ENCODE peak calls at places on chromosomes 12 and 14, in ten cellular contexts. One of them, this sample, is unnamed. For H3K36me3 and H3K4me1, the result is how much of the 10 kb centered on the place peaks cover.

GRCh38 chr14:50726372-50727107 is 58.4 kb upstream of the SAV1 start:
- DNase-seq in pancreas: no peak
- DNase-seq in OCI-LY7: no peak
- DNase-seq in mesenchymal stem cell: peak
- DNase-seq in K562: no peak
- DNase-seq in ovary: no peak
- DNase-seq in CD8-positive, alpha-beta memory T cell: no peak
- DNase-seq in neural progenitor cell: no peak
- DNase-seq in cardiac muscle cell: peak
- DNase-seq in heart left ventricle: no peak
- DNase-seq in this sample: no peak

GRCh38 chr14:87149583-87150354 is 843.2 kb downstream of the GALC start:
- DNase-seq in neural progenitor cell: peak
- DNase-seq in OCI-LY7: no peak
- DNase-seq in mesenchymal stem cell: peak
- DNase-seq in CD8-positive, alpha-beta memory T cell: no peak
- DNase-seq in K562: no peak
- DNase-seq in cardiac muscle cell: no peak
- DNase-seq in heart left ventricle: no peak
- DNase-seq in ovary: no peak
- DNase-seq in pancreas: no peak
- DNase-seq in this sample: peak

GRCh38 chr12:106051853-106052531 is 86.8 kb downstream of the NUAK1 start:
- DNase-seq in K562: no peak
- DNase-seq in ovary: no peak
- DNase-seq in mesenchymal stem cell: no peak
- DNase-seq in CD8-positive, alpha-beta memory T cell: no peak
- DNase-seq in OCI-LY7: no peak
- DNase-seq in cardiac muscle cell: no peak
- DNase-seq in heart left ventricle: no peak
- DNase-seq in pancreas: no peak
- DNase-seq in neural progenitor cell: no peak
- DNase-seq in this sample: no peak

GRCh38 chr12:42468853-42469252 is 120.7 kb downstream of the PRICKLE1 start:
- DNase-seq in heart left ventricle: no peak
- DNase-seq in CD8-positive, alpha-beta memory T cell: no peak
- DNase-seq in mesenchymal stem cell: no peak
- DNase-seq in neural progenitor cell: no peak
- DNase-seq in K562: no peak
- DNase-seq in cardiac muscle cell: peak
- DNase-seq in pancreas: no peak
- DNase-seq in OCI-LY7: peak
- DNase-seq in ovary: no peak
- DNase-seq in this sample: no peak

GRCh38 chr12:48828841-48829575 is 10.7 kb downstream of the CACNB3 start:
- DNase-seq in mesenchymal stem cell: no peak
- DNase-seq in heart left ventricle: no peak
- DNase-seq in cardiac muscle cell: no peak
- DNase-seq in CD8-positive, alpha-beta memory T cell: no peak
- DNase-seq in pancreas: no peak
- DNase-seq in OCI-LY7: no peak
- DNase-seq in ovary: no peak
- DNase-seq in K562: no peak
- DNase-seq in neural progenitor cell: no peak
- DNase-seq in this sample: no peak

GRCh38 chr12:58919271-58920101 is 818 bp downstream of the LRIG3 start:
- DNase-seq in CD8-positive, alpha-beta memory T cell: no peak
- DNase-seq in neural progenitor cell: peak
- DNase-seq in ovary: no peak
- DNase-seq in OCI-LY7: no peak
- DNase-seq in cardiac muscle cell: peak
- DNase-seq in K562: no peak
- DNase-seq in pancreas: peak
- DNase-seq in heart left ventricle: no peak
- DNase-seq in mesenchymal stem cell: peak
- DNase-seq in this sample: peak

GRCh38 chr12:97404549-97404948 is 58.1 kb upstream of the RMST start:
- DNase-seq in ovary: no peak
- DNase-seq in pancreas: no peak
- DNase-seq in mesenchymal stem cell: peak
- DNase-seq in heart left ventricle: no peak
- DNase-seq in CD8-positive, alpha-beta memory T cell: no peak
- DNase-seq in neural progenitor cell: peak
- DNase-seq in OCI-LY7: peak
- DNase-seq in K562: peak
- DNase-seq in cardiac muscle cell: peak
- DNase-seq in this sample: peak

GRCh38 chr12:62840311-62840710 is 94.6 kb downstream of the PPM1H start:
- DNase-seq in OCI-LY7: no peak
- DNase-seq in ovary: no peak
- DNase-seq in cardiac muscle cell: peak
- DNase-seq in mesenchymal stem cell: no peak
- DNase-seq in K562: no peak
- DNase-seq in CD8-positive, alpha-beta memory T cell: no peak
- DNase-seq in heart left ventricle: no peak
- DNase-seq in neural progenitor cell: no peak
- DNase-seq in pancreas: no peak
- DNase-seq in this sample: peak

GRCh38 chr14:65604946-65605345 is 192.4 kb downstream of the FUT8 start:
- DNase-seq in OCI-LY7: no peak
- DNase-seq in cardiac muscle cell: no peak
- DNase-seq in CD8-positive, alpha-beta memory T cell: no peak
- DNase-seq in neural progenitor cell: no peak
- DNase-seq in pancreas: no peak
- DNase-seq in K562: no peak
- DNase-seq in mesenchymal stem cell: no peak
- DNase-seq in ovary: no peak
- DNase-seq in heart left ventricle: no peak
- DNase-seq in this sample: no peak

GRCh38 chr14:67517083-67517482 is 16.0 kb upstream of the PLEKHH1 start:
- DNase-seq in K562: no peak
- DNase-seq in pancreas: peak
- DNase-seq in heart left ventricle: peak
- DNase-seq in cardiac muscle cell: peak
- DNase-seq in neural progenitor cell: peak
- DNase-seq in mesenchymal stem cell: no peak
- DNase-seq in OCI-LY7: no peak
- DNase-seq in ovary: no peak
- DNase-seq in CD8-positive, alpha-beta memory T cell: no peak
- DNase-seq in this sample: no peak

GRCh38 chr14:72480465-72481243 is 413.2 kb downstream of the DPF3 start:
- DNase-seq in pancreas: no peak
- DNase-seq in ovary: no peak
- DNase-seq in OCI-LY7: peak
- DNase-seq in K562: peak
- DNase-seq in cardiac muscle cell: peak
- DNase-seq in heart left ventricle: no peak
- DNase-seq in mesenchymal stem cell: no peak
- DNase-seq in neural progenitor cell: no peak
- DNase-seq in CD8-positive, alpha-beta memory T cell: no peak
- DNase-seq in this sample: no peak

GRCh38 chr12:64058541-64059321 is 163.4 kb downstream of the KICS2 start:
- DNase-seq in pancreas: no peak
- DNase-seq in K562: no peak
- DNase-seq in ovary: no peak
- DNase-seq in cardiac muscle cell: no peak
- DNase-seq in CD8-positive, alpha-beta memory T cell: no peak
- DNase-seq in heart left ventricle: no peak
- DNase-seq in OCI-LY7: no peak
- DNase-seq in neural progenitor cell: no peak
- DNase-seq in mesenchymal stem cell: no peak
- DNase-seq in this sample: no peak

GRCh38 chr14:36293824-36294223 is 26.6 kb downstream of the MBIP start:
- DNase-seq in OCI-LY7: no peak
- DNase-seq in cardiac muscle cell: peak
- DNase-seq in K562: no peak
- DNase-seq in CD8-positive, alpha-beta memory T cell: no peak
- DNase-seq in neural progenitor cell: no peak
- DNase-seq in heart left ventricle: no peak
- DNase-seq in mesenchymal stem cell: peak
- DNase-seq in pancreas: no peak
- DNase-seq in ovary: no peak
- DNase-seq in this sample: no peak

GRCh38 chr14:89265229-89265628 is 151.8 kb downstream of the FOXN3 start:
- DNase-seq in ovary: no peak
- DNase-seq in OCI-LY7: no peak
- DNase-seq in mesenchymal stem cell: no peak
- DNase-seq in K562: no peak
- DNase-seq in CD8-positive, alpha-beta memory T cell: no peak
- DNase-seq in neural progenitor cell: no peak
- DNase-seq in heart left ventricle: no peak
- DNase-seq in pancreas: no peak
- DNase-seq in cardiac muscle cell: no peak
- DNase-seq in this sample: no peak

GRCh38 chr12:75786071-75786470 is 245.5 kb downstream of the PHLDA1 start:
- DNase-seq in neural progenitor cell: no peak
- DNase-seq in ovary: no peak
- DNase-seq in cardiac muscle cell: no peak
- DNase-seq in CD8-positive, alpha-beta memory T cell: no peak
- DNase-seq in OCI-LY7: no peak
- DNase-seq in K562: no peak
- DNase-seq in mesenchymal stem cell: no peak
- DNase-seq in pancreas: no peak
- DNase-seq in heart left ventricle: no peak
- DNase-seq in this sample: no peak
- H3K4me3 ChIP-seq in neural progenitor cell: no peak
- H3K4me3 ChIP-seq in ovary: no peak
- H3K4me3 ChIP-seq in cardiac muscle cell: no peak
- H3K4me3 ChIP-seq in CD8-positive, alpha-beta memory T cell: no peak
- H3K4me3 ChIP-seq in OCI-LY7: no peak
- H3K4me3 ChIP-seq in K562: no peak
- H3K4me3 ChIP-seq in mesenchymal stem cell: no peak
- H3K4me3 ChIP-seq in pancreas: no peak
- H3K4me3 ChIP-seq in heart left ventricle: no peak
- H3K4me3 ChIP-seq in this sample: no peak

DNA sequence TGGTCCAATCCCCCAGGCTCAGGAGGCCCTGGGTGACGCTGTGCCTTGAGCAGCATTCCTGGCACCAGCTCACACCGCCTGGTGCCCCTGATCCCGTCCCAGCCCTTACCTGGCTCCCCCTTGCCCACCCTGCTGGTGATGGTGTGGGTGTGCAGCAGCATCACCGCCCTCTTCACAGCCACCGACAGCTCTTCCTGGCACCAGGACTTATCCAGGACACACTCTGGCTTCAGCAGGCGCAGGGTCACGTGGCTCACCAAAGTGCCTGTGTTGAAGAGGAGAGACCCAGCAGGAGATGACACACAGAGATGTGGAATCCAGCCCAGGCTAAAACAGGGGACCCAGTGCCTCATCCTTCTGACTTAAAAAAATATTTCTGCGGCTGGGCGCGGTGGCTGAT is 36.2 kb downstream of the GCN1 start:
- DNase-seq in pancreas: no peak
- DNase-seq in OCI-LY7: no peak
- DNase-seq in cardiac muscle cell: no peak
- DNase-seq in ovary: no peak
- DNase-seq in heart left ventricle: no peak
- DNase-seq in neural progenitor cell: no peak
- DNase-seq in K562: no peak
- DNase-seq in mesenchymal stem cell: no peak
- DNase-seq in CD8-positive, alpha-beta memory T cell: no peak
- DNase-seq in this sample: no peak
- H3K36me3 ChIP-seq in pancreas: under half
- H3K36me3 ChIP-seq in OCI-LY7: half or more
- H3K36me3 ChIP-seq in cardiac muscle cell: half or more
- H3K36me3 ChIP-seq in ovary: under half
- H3K36me3 ChIP-seq in heart left ventricle: half or more
- H3K36me3 ChIP-seq in neural progenitor cell: under half
- H3K36me3 ChIP-seq in K562: half or more
- H3K36me3 ChIP-seq in mesenchymal stem cell: half or more
- H3K36me3 ChIP-seq in CD8-positive, alpha-beta memory T cell: half or more
- H3K36me3 ChIP-seq in this sample: half or more

DNA sequence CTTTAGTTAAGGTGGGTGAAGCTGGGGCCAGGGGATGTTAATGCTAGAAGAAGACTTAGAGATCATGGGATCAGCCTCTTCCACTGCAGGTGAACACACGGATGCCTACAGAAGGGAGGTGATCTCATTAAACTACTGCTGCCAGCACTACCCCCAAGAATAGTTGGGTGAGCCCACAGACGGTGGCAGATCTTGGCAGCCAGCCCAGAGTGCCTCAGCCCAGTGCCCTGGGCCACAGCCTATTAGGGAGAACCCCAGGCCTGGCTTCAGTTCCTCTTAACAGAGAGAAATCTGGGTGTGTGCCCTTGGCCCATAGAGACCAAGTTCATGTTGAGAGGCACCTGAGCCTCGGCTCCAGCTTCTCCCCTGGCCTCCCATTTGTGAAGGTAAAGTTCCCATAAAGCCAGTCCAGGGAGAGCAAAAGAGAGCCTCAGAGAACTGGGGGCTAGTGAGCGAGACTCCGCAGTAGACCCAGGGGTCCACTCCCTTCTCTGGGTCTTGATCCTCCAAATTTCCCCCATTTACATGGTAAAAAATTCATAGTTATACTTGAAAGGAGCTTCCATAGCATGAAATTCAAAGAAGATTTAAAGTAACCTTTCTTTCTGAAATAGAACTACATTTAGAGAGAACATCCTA is 125.0 kb upstream of the CCND2 start:
- DNase-seq in cardiac muscle cell: no peak
- DNase-seq in heart left ventricle: peak
- DNase-seq in ovary: no peak
- DNase-seq in mesenchymal stem cell: no peak
- DNase-seq in K562: no peak
- DNase-seq in OCI-LY7: peak
- DNase-seq in neural progenitor cell: no peak
- DNase-seq in pancreas: no peak
- DNase-seq in CD8-positive, alpha-beta memory T cell: peak
- DNase-seq in this sample: no peak
- H3K4me1 ChIP-seq in cardiac muscle cell: under half
- H3K4me1 ChIP-seq in heart left ventricle: under half
- H3K4me1 ChIP-seq in ovary: under half
- H3K4me1 ChIP-seq in mesenchymal stem cell: under half
- H3K4me1 ChIP-seq in K562: under half
- H3K4me1 ChIP-seq in OCI-LY7: under half
- H3K4me1 ChIP-seq in neural progenitor cell: under half
- H3K4me1 ChIP-seq in pancreas: under half
- H3K4me1 ChIP-seq in CD8-positive, alpha-beta memory T cell: half or more
- H3K4me1 ChIP-seq in this sample: under half

DNA sequence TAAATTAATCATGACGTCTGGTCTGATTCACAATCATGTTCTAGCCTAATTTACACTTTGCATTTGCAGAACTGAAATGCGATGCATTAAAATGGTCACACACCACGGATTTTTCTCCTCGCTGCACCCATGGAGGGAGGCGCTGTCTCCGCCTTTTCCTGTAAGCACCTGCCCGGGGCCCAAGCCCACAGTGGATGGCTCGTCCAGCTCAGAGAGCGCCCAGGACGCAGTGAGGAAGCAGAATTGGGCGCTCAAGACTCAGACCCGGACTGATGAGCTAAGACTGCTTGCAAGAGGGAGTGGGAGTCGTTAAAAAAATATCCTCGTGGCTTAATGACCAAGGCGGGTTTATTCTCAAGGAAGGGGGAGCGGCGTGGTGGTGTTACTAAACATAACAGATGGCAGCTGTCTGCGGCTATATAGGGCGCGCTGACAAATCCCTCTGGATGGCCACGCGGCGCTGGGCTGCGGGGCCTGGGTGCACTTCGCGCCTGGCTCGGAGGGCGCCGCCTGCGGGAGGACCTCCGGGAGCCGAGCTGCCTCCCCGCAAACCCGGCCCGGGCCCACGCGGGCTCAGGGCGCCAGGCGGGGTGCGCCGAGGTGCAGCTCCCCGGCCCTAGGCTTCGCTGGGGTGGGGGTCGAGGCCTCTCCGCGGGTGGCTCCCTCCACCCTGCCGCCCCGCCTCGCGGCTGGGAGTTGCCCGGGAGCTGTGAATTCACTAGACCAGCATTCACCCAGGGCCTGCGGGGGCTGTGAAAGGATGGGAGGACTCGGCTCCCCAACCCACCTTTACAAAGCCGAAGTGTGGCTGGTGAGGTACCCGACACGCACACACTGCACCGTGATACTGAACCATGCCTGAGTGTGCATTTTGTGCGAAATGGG is 78.7 kb downstream of the PPM1A start:
- DNase-seq in mesenchymal stem cell: no peak
- DNase-seq in heart left ventricle: peak
- DNase-seq in ovary: no peak
- DNase-seq in CD8-positive, alpha-beta memory T cell: peak
- DNase-seq in cardiac muscle cell: peak
- DNase-seq in OCI-LY7: peak
- DNase-seq in K562: no peak
- DNase-seq in pancreas: peak
- DNase-seq in neural progenitor cell: peak
- DNase-seq in this sample: no peak
- H3K4me3 ChIP-seq in mesenchymal stem cell: peak
- H3K4me3 ChIP-seq in heart left ventricle: peak
- H3K4me3 ChIP-seq in ovary: peak
- H3K4me3 ChIP-seq in CD8-positive, alpha-beta memory T cell: peak
- H3K4me3 ChIP-seq in cardiac muscle cell: peak
- H3K4me3 ChIP-seq in OCI-LY7: peak
- H3K4me3 ChIP-seq in K562: no peak
- H3K4me3 ChIP-seq in pancreas: peak
- H3K4me3 ChIP-seq in neural progenitor cell: peak
- H3K4me3 ChIP-seq in this sample: no peak